ENCODE peak calls at places on chromosomes 13 and 19, in nine cellular contexts. Y is effector memory CD4-positive, alpha-beta T cell; V is mucosa of gallbladder; E is NK-92 treated with Interleukin-12 subunit alpha and Interleukin-12 subunit beta, amount 100 ng/mL, for 24 hours; I is bronchial epithelial cell; D is heart left ventricle; Z is GOT3; M is esophagus squamous epithelium; O is tibial artery. X is an unnamed sample.
A peak's percentile ranks its signal among the peaks of the same experiment; 100 is the strongest.

GRCh38 chr13:52344108-52344507 is 61.9 kb downstream of the THSD1 start:
- DNase-seq in D (no peak), O (no peak), V (no peak), E (no peak), M (no peak), Z (no peak), Y (no peak), I (no peak), X (no peak)

GRCh38 chr13:58979851-58980250 is 1183.9 kb downstream of the DIAPH3 start:
- DNase-seq in Z (no peak), I (no peak), V (no peak), Y (no peak), E (no peak), O (no peak), M (no peak), D (no peak), X (no peak)

GRCh38 chr19:39045506-39045905 is 13.2 kb upstream of the FBXO27 start:
- DNase-seq in V (no peak), Z (no peak), D (no peak), M (no peak), I (no peak), Y (no peak), O (no peak), E (no peak), X (no peak)

GRCh38 chr19:54947381-54947780 is at the start of gene NLRP7:
- DNase-seq in Y (no peak), O (no peak), Z (no peak), V (no peak), D (no peak), M (no peak), E (no peak), I (no peak), X (no peak)

GRCh38 chr13:74250738-74251190 is 116.6 kb upstream of the KLF12 start:
- DNase-seq in M (no peak), O (no peak), Z (no peak), V (no peak), I (peak; percentile 81), E (no peak), Y (no peak), D (no peak), X (peak; percentile 50)

GRCh38 chr13:39784347-39784746 is 128.9 kb downstream of the COG6 start:
- DNase-seq in Z (no peak), E (no peak), Y (no peak), V (no peak), M (no peak), I (no peak), O (no peak), D (no peak), X (no peak)

GRCh38 chr13:104608280-104608679 is 1542.1 kb upstream of the SLC10A2 start:
- DNase-seq in Z (no peak), I (no peak), O (no peak), V (no peak), D (no peak), M (no peak), Y (no peak), E (no peak), X (no peak)

GRCh38 chr19:48611872-48612271 is 3.0 kb downstream of the FAM83E start:
- DNase-seq in Z (no peak), I (no peak), O (no peak), M (no peak), V (no peak), D (no peak), Y (no peak), E (no peak), X (no peak)

GRCh38 chr13:85163063-85163462 is 636.2 kb downstream of the SLITRK6 start:
- DNase-seq in E (no peak), V (no peak), D (no peak), O (no peak), I (no peak), Z (no peak), M (no peak), Y (no peak), X (no peak)

GRCh38 chr19:9914315-9915207 is 21.8 kb downstream of the OLFM2 start:
- DNase-seq in V (peak; percentile 70), E (no peak), M (no peak), Z (peak; percentile 51), O (peak; percentile 72), D (peak; percentile 85), I (peak; percentile 58), Y (peak; percentile 69), X (peak; percentile 19)

GRCh38 chr19:33905937-33906577 is 109.4 kb downstream of the KCTD15 start:
- DNase-seq in O (peak; percentile 69), V (peak; percentile 62), Z (no peak), D (peak; percentile 86), M (no peak), I (peak; percentile 35), E (no peak), Y (no peak), X (no peak)

GRCh38 chr13:59531571-59532091 is 632.1 kb downstream of the DIAPH3 start:
- DNase-seq in Z (no peak), M (peak; percentile 8), Y (no peak), V (peak; percentile 78), O (peak; percentile 82), E (no peak), D (peak; percentile 87), I (peak; percentile 65), X (peak; percentile 26)

GRCh38 chr13:46124967-46125933 is 20.4 kb upstream of the CPB2 start:
- DNase-seq in O (no peak), Y (no peak), E (no peak), V (no peak), M (no peak), Z (no peak), D (no peak), I (no peak), X (no peak)

GRCh38 chr13:35838356-35838755 is 292.8 kb downstream of the DCLK1 start:
- DNase-seq in M (no peak), D (no peak), E (no peak), V (no peak), Y (no peak), Z (no peak), I (peak; percentile 26), O (no peak), X (peak; percentile 40)

GRCh38 chr19:52331757-52332156 is 4.3 kb upstream of the ZNF610 start:
- DNase-seq in Y (no peak), Z (no peak), I (no peak), E (no peak), M (no peak), V (no peak), D (no peak), O (no peak), X (no peak)

GRCh38 chr13:92187378-92187989 is 789.1 kb downstream of the GPC5 start:
- DNase-seq in Y (no peak), V (no peak), E (no peak), M (no peak), D (no peak), O (no peak), I (peak; percentile 32), Z (no peak), X (no peak)

GRCh38 chr19:33376931-33377557 is 3.5 kb downstream of the CEBPG start:
- DNase-seq in D (no peak), Y (no peak), V (no peak), O (no peak), E (no peak), M (no peak), Z (no peak), I (peak; percentile 96), X (no peak)

GRCh38 chr19:53808710-53809125 is 15.4 kb downstream of the NLRP12 start:
- DNase-seq in E (no peak), Y (no peak), Z (no peak), D (no peak), M (no peak), O (no peak), V (no peak), I (peak; percentile 34), X (no peak)

GRCh38 chr13:60143775-60144174 is 20.0 kb downstream of the DIAPH3 start:
- DNase-seq in Y (no peak), Z (no peak), V (no peak), M (no peak), O (no peak), I (peak; percentile 48), D (no peak), E (no peak), X (no peak)

GRCh38 chr19:47707135-47707925 is 5.9 kb upstream of the EHD2 start:
- DNase-seq in Y (peak; percentile 54), I (peak; percentile 62), D (peak; percentile 83), E (peak; percentile 21), V (peak; percentile 74), O (peak; percentile 79), M (no peak), Z (no peak), X (no peak)

GRCh38 chr19:33933931-33934330 is 137.3 kb downstream of the KCTD15 start:
- DNase-seq in V (no peak), D (no peak), E (no peak), Z (no peak), O (no peak), M (no peak), I (no peak), Y (no peak), X (no peak)

GRCh38 chr13:23754506-23754905 is 134.7 kb downstream of the MIPEP start:
- DNase-seq in I (no peak), Z (no peak), Y (no peak), V (no peak), M (no peak), D (no peak), E (no peak), O (no peak), X (no peak)

GRCh38 chr13:27403727-27404385 is 20.6 kb upstream of the GTF3A start:
- DNase-seq in M (no peak), Z (no peak), Y (no peak), I (no peak), D (no peak), O (no peak), E (no peak), V (peak; percentile 78), X (no peak)

GRCh38 chr13:75792526-75793187 is 156.5 kb downstream of the LMO7 start:
- DNase-seq in I (no peak), Y (no peak), D (no peak), V (peak; percentile 72), O (no peak), M (no peak), E (no peak), Z (no peak), X (no peak)